ENCODE peak calls at places on chromosomes 1 and 21, in eight cellular contexts. W, D, H, C, Q, O, V and T are unnamed samples.

GRCh38 chr21:37220433-37220980 is 46.6 kb downstream of the VPS26C start:
- DNase-seq in W (peak; percentile 49), D (peak; percentile 17), H (no peak), C (peak; percentile 23), Q (peak; percentile 25), O (no peak), V (no peak), T (no peak)

GRCh38 chr21:44487831-44488230 is 32.5 kb downstream of the LRRC3 start:
- DNase-seq in W (peak; percentile 2), D (no peak), H (no peak), C (no peak), Q (no peak), O (no peak), V (peak; percentile 65), T (no peak)

GRCh38 chr1:230820568-230820967 is 47.8 kb downstream of the C1orf198 start:
- DNase-seq in W (no peak), D (no peak), H (no peak), C (no peak), Q (no peak), O (no peak), V (no peak), T (peak; percentile 29)

GRCh38 chr21:41877901-41878830 is 978 bp downstream of the PRDM15 start:
- DNase-seq in W (no peak), D (no peak), H (no peak), C (peak; percentile 61), Q (peak; percentile 54), O (no peak), V (peak; percentile 44), T (no peak)

GRCh38 chr1:50920409-50920808 is 39.7 kb downstream of the FAF1 start:
- DNase-seq in W (no peak), D (no peak), H (no peak), C (no peak), Q (no peak), O (no peak), V (no peak), T (no peak)

GRCh38 chr1:198655464-198656121 is 16.8 kb downstream of the PTPRC start:
- DNase-seq in W (peak; percentile 22), D (no peak), H (no peak), C (no peak), Q (peak; percentile 12), O (no peak), V (no peak), T (no peak)

GRCh38 chr1:176745945-176746344 is 283.0 kb downstream of the PAPPA2 start:
- DNase-seq in W (peak; percentile 8), D (no peak), H (no peak), C (no peak), Q (peak; percentile 3), O (no peak), V (peak; percentile 28), T (no peak)

GRCh38 chr21:37153193-37153934 is 80.3 kb downstream of the TTC3 start:
- DNase-seq in W (no peak), D (peak; percentile 76), H (no peak), C (peak; percentile 58), Q (no peak), O (no peak), V (peak; percentile 94), T (no peak)

GRCh38 chr1:100631015-100631521 is 88.5 kb upstream of the VCAM1 start:
- DNase-seq in W (peak; percentile 87), D (peak; percentile 98), H (no peak), C (no peak), Q (peak; percentile 62), O (no peak), V (peak; percentile 74), T (no peak)

GRCh38 chr1:153928776-153929432 is 6.1 kb upstream of the GATAD2B start:
- DNase-seq in W (no peak), D (no peak), H (no peak), C (no peak), Q (no peak), O (no peak), V (no peak), T (peak; percentile 35)

GRCh38 chr1:234609528-234610042 is 393 bp downstream of the IRF2BP2 start:
- DNase-seq in W (peak; percentile 36), D (no peak), H (no peak), C (no peak), Q (no peak), O (no peak), V (no peak), T (no peak)

GRCh38 chr21:35138665-35139381 is 89.7 kb upstream of the RUNX1 start:
- DNase-seq in W (peak; percentile 6), D (peak; percentile 72), H (peak; percentile 7), C (no peak), Q (no peak), O (no peak), V (peak; percentile 94), T (peak; percentile 96)

GRCh38 chr1:8666394-8667167 is 150.9 kb downstream of the RERE start:
- DNase-seq in W (no peak), D (no peak), H (no peak), C (no peak), Q (no peak), O (no peak), V (peak; percentile 72), T (no peak)

GRCh38 chr1:182784556-182785171 is 4.9 kb upstream of the NPL start:
- DNase-seq in W (peak; percentile 64), D (no peak), H (no peak), C (no peak), Q (no peak), O (no peak), V (peak; percentile 68), T (no peak)

GRCh38 chr1:39542924-39543323 is 33.7 kb downstream of the PABPC4 start:
- DNase-seq in W (no peak), D (no peak), H (no peak), C (no peak), Q (no peak), O (no peak), V (no peak), T (no peak)

GRCh38 chr1:154967331-154967950 is 3.1 kb downstream of the SHC1 start:
- DNase-seq in W (no peak), D (no peak), H (no peak), C (no peak), Q (no peak), O (no peak), V (no peak), T (no peak)

GRCh38 chr1:155911156-155912055 is at the start of gene RIT1:
- DNase-seq in W (peak; percentile 89), D (no peak), H (peak; percentile 68), C (peak; percentile 93), Q (peak; percentile 62), O (peak; percentile 70), V (peak; percentile 85), T (peak; percentile 95)

GRCh38 chr1:155226910-155227260 is 18.4 kb downstream of the MTX1 start:
- DNase-seq in W (no peak), D (no peak), H (no peak), C (peak; percentile 61), Q (peak; percentile 13), O (no peak), V (peak; percentile 55), T (peak; percentile 80)